ENCODE peak calls at places on chromosomes 13 and 19, in four cellular contexts. R, J, H and O are unnamed samples.
A peak's percentile ranks its signal among the peaks of the same experiment; 100 is the strongest.

GRCh38 chr19:47406711-47407416 is 12.5 kb downstream of the MEIS3 start:
- DNase-seq in J (peak; percentile 39), H (no peak), R (no peak), O (no peak)

GRCh38 chr13:34747507-34747906 is 194.6 kb upstream of the NBEA start:
- DNase-seq in H (no peak), R (no peak), J (no peak), O (no peak)

GRCh38 chr13:48043789-48044503 is 6.4 kb downstream of the NUDT15 start:
- DNase-seq in H (no peak), J (no peak), R (no peak), O (no peak)

GRCh38 chr19:5993516-5994406 is 15.8 kb upstream of the RANBP3 start:
- DNase-seq in H (no peak), R (no peak), J (no peak), O (no peak)

GRCh38 chr13:59546178-59546577 is 617.5 kb downstream of the DIAPH3 start:
- DNase-seq in J (no peak), R (no peak), H (no peak), O (no peak)

GRCh38 chr13:31060655-31061054 is 101.0 kb downstream of the HSPH1 start:
- DNase-seq in J (no peak), R (no peak), H (peak; percentile 54), O (no peak)

GRCh38 chr19:8835877-8836276 is 3.7 kb downstream of the MBD3L1 start:
- DNase-seq in J (no peak), R (no peak), H (no peak), O (no peak)

GRCh38 chr19:1837625-1838105 is 10.6 kb downstream of the REXO1 start:
- DNase-seq in H (no peak), R (no peak), J (peak; percentile 59), O (no peak)

GRCh38 chr13:92158335-92158734 is 759.9 kb downstream of the GPC5 start:
- DNase-seq in H (no peak), R (no peak), J (no peak), O (no peak)

GRCh38 chr13:44818428-44818827 is 170.8 kb downstream of the NUFIP1 start:
- DNase-seq in J (no peak), H (no peak), R (peak; percentile 20), O (peak; percentile 22)

GRCh38 chr13:98476538-98476966 is 100.4 kb downstream of the STK24 start:
- DNase-seq in J (no peak), H (no peak), R (no peak), O (no peak)

GRCh38 chr13:34162545-34162936 is 344.6 kb downstream of the RFC3 start:
- DNase-seq in H (no peak), R (no peak), J (no peak), O (no peak)

GRCh38 chr13:31774186-31774585 is 34.9 kb downstream of the RXFP2 start:
- DNase-seq in H (no peak), R (no peak), J (no peak), O (no peak)

GRCh38 chr19:56508282-56508778 is 675 bp downstream of the ZNF471 start:
- DNase-seq in J (no peak), R (no peak), H (no peak), O (no peak)

GRCh38 chr19:42095814-42096230 is 19.9 kb downstream of the ZNF574 start:
- DNase-seq in H (no peak), J (no peak), R (no peak), O (peak; percentile 43)

GRCh38 chr19:55210120-55210493 is 806 bp upstream of the PTPRH start:
- DNase-seq in H (no peak), J (no peak), R (no peak), O (peak; percentile 46)

GRCh38 chr13:49935171-49936084 is 712 bp downstream of the SPRYD7 start:
- DNase-seq in R (no peak), H (no peak), J (no peak), O (peak; percentile 60)

GRCh38 chr13:32309812-32310706 is 5.1 kb downstream of the ZAR1L start:
- DNase-seq in H (no peak), J (no peak), R (no peak), O (peak; percentile 32)

GRCh38 chr19:43524922-43525835 is 1.8 kb downstream of the ETHE1 start:
- DNase-seq in J (peak; percentile 43), H (peak; percentile 91), R (no peak), O (peak; percentile 78)

GRCh38 chr19:11461453-11461852 is 19.4 kb downstream of the ELAVL3 start:
- DNase-seq in J (no peak), R (no peak), H (no peak), O (no peak)

DNA sequence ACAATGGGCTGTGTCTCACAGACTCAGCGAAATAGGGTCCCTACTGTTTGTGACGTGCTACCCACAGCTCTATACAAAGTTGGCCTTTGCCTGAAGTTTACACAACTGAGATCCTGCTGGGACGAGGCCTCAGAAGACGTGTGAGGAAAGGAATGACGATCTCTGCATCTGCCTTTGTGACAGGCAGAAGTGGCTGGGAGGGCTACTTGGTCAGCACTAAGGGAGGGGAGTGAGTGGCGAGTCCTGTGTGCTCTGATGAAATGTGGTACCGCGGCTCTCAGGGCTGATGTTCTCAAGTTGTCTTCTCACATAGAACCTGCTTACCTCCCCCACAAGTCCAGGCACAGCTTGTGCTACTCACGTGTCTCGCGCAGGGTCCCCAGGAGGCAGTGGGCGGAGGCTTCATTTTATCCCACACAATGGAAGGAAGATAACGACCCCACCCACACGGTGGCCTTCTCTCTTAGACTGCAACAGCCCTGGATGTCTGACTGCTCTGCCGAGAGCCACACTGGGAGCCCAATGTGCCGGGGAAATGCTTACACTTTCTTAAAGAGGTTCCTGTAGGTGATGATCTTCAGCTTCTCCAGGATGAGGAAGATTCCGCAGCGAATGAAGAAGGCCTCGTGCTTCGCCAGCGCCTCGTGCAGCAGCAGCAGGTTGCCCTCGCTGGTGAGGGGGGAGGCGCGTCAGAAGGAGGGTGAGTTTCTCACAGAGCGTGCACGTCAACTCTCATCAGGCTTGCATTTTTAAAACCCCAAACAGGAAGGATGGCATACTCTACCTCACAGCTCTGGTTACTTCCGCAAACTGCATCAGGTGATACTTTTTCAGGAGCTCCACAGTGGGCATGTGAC is 21.2 kb downstream of the PROZ start:
- DNase-seq in J (no peak), R (peak; percentile 54), H (peak; percentile 58), O (no peak)
- H3K36me3 ChIP-seq in J (no peaks in the 10 kb centered on the region), R (peaks cover 86% of the 10 kb centered on the region), H (no peaks in the 10 kb centered on the region), O (peaks cover 81% of the 10 kb centered on the region)

GRCh38 chr19:35861640-35862160 is 5.0 kb downstream of the KIRREL2 start:
- DNase-seq in J (no peak), H (no peak), R (no peak), O (no peak)

GRCh38 chr19:35858311-35858710 is 1.6 kb downstream of the KIRREL2 start:
- DNase-seq in J (no peak), R (no peak), H (no peak), O (no peak)

GRCh38 chr19:35860818-35861639 is 4.3 kb downstream of the KIRREL2 start:
- DNase-seq in J (no peak), H (no peak), R (peak; percentile 71), O (no peak)

GRCh38 chr19:35860436-35860817 is 3.7 kb downstream of the KIRREL2 start:
- DNase-seq in H (no peak), R (no peak), J (no peak), O (no peak)

DNA sequence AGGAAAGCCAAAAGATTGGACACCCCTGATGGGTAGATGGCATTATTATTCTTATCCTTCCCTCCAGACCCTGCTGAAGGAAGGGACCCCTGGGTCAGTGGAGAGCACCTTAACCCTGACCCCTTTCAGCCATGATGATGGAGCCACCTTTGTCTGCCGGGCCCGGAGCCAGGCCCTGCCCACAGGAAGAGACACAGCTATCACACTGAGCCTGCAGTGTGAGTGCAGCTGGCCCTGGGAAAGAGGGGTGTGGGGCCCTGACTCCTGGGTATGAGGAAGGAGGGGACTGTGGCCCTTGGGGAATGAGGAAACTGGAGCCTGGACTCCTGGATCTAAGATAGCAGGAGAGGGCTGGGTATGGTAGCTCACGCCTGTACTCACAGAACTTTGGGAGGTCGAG is 2.7 kb downstream of the KIRREL2 start:
- DNase-seq in H (no peak), J (no peak), R (no peak), O (no peak)
- H3K4me1 ChIP-seq in H (peaks cover 15% of the 10 kb centered on the region), J (no peaks in the 10 kb centered on the region), R (peaks cover 3% of the 10 kb centered on the region), O (peaks cover 6% of the 10 kb centered on the region)

GRCh38 chr19:13861392-13861713 is 15.6 kb upstream of the NANOS3 start:
- DNase-seq in H (no peak), R (no peak), J (no peak), O (no peak)
- H3K4me3 ChIP-seq in H (peak overlapping the region; percentile 40), R (no peak overlapping the region), J (peak overlapping the region; percentile 30), O (no peak overlapping the region)

DNA sequence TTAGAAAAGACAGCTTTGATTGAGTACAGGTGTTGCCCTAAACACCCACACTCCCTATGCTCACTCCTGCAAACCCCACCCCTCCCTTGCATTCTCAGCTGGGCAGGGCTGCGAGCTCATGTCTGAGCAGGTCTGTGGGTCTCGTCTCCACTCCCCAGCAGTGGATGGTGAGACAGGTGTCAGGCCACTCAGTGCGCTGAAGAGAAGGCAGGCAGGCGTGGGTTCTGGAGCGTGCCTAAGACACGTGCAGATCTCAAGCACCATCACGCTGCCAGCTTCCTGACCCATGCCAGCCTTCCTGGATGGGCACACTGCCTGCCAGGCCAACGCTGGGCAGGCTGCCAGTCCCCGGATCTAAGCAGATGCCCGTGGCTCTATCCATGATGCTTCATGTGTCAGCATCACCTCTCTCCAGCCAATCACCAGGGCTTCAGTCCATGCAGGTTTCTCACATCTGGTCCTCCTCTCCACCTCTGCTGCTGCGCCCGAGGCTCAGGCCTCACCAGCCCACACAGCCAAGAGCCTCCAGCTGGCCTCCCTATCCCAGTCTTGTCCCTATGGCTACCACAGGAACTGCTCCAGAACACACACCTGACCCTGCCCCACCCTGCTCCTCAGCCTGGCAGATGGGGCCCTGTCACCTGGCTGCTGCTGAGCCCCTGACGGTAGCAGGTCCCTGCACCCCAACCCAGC is 42.6 kb downstream of the EPS15L1 start:
- DNase-seq in H (no peak), R (no peak), J (no peak), O (no peak)
- H3K36me3 ChIP-seq in H (no peaks in the 10 kb centered on the region), R (peaks cover 72% of the 10 kb centered on the region), J (no peaks in the 10 kb centered on the region), O (peaks cover 64% of the 10 kb centered on the region)

DNA sequence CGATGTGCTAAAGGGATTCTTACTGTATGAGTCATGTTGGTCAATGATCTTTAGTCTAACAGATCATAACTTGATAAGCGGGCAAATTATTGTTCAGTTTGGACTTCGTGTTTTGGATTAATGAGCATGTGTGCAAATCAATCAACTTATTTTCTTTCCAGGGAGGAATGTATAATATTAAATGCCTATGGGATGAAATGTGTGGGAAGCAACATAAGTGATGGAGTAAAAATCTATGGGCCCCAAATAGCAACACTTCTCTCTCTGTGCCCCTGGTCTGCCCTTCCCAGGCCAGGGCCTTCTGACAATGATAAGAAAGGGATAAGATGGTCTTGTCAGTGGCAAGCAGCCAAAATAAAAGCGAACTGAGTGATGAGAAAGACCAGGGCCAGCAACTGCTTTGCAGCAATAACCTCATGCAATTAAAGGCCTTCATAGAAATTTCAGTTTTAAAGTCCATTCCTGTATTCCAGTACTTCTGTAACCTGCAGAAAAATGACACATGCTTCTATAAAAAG is 61.4 kb downstream of the SLC10A2 start:
- DNase-seq in J (no peak), R (no peak), H (no peak), O (no peak)
- H3K4me1 ChIP-seq in J (no peaks in the 10 kb centered on the region), R (no peaks in the 10 kb centered on the region), H (no peaks in the 10 kb centered on the region), O (no peaks in the 10 kb centered on the region)